ENCODE peak calls at places on chromosomes 6 and 20, in four cellular contexts. L, X, F and O are unnamed samples.

GRCh38 chr6:144335914-144336313 is 50.8 kb downstream of the UTRN start:
- DNase-seq in L (no peak), X (no peak), F (peak; percentile 31), O (no peak)

GRCh38 chr20:2114990-2115681 is 13.5 kb downstream of the STK35 start:
- DNase-seq in F (no peak), L (no peak), X (no peak), O (no peak)

GRCh38 chr6:22236626-22237414 is 60.0 kb downstream of the PRL start:
- DNase-seq in X (no peak), F (no peak), L (no peak), O (no peak)

GRCh38 chr6:150712502-150713252 is 113.0 kb downstream of the PLEKHG1 start:
- DNase-seq in X (no peak), L (no peak), F (no peak), O (no peak)

GRCh38 chr6:1082040-1082935 is 229.6 kb upstream of the FOXQ1 start:
- DNase-seq in X (no peak), L (no peak), F (no peak), O (no peak)

GRCh38 chr20:37394543-37395410 is 48.8 kb downstream of the SRC start:
- DNase-seq in F (no peak), X (no peak), L (no peak), O (peak; percentile 65)

GRCh38 chr6:144331610-144332009 is 46.5 kb downstream of the UTRN start:
- DNase-seq in L (no peak), F (no peak), X (no peak), O (no peak)

GRCh38 chr6:113082691-113083090 is 735.6 kb downstream of the RFPL4B start:
- DNase-seq in F (no peak), L (no peak), X (no peak), O (no peak)

GRCh38 chr6:22877946-22878705 is 308.8 kb downstream of the HDGFL1 start:
- DNase-seq in X (no peak), F (no peak), L (no peak), O (no peak)

GRCh38 chr20:46118481-46119020 is 437 bp downstream of the CD40 start:
- DNase-seq in F (no peak), X (no peak), L (no peak), O (no peak)

GRCh38 chr20:47785321-47785899 is at the start of gene SULF2:
- DNase-seq in X (no peak), L (peak; percentile 35), F (no peak), O (peak; percentile 53)

GRCh38 chr6:30411515-30412207 is 66.7 kb downstream of the RPP21 start:
- DNase-seq in L (no peak), X (peak; percentile 51), F (peak; percentile 56), O (peak; percentile 71)

GRCh38 chr6:155530219-155530834 is 74.7 kb upstream of the NOX3 start:
- DNase-seq in X (no peak), L (no peak), F (no peak), O (peak; percentile 28)

GRCh38 chr20:49399329-49399728 is 83.1 kb downstream of the KCNB1 start:
- DNase-seq in L (no peak), X (no peak), F (no peak), O (no peak)

GRCh38 chr20:63094767-63095499 is 88.2 kb upstream of the BHLHE23 start:
- DNase-seq in F (no peak), X (no peak), L (no peak), O (peak; percentile 3)

GRCh38 chr6:88813045-88813444 is 150.4 kb downstream of the RNGTT start:
- DNase-seq in L (no peak), F (no peak), X (no peak), O (no peak)

GRCh38 chr6:164207024-164207423 is 792.5 kb downstream of the QKI start:
- DNase-seq in L (no peak), F (no peak), X (no peak), O (no peak)
- H3K9me3 ChIP-seq in L (no peaks in the 10 kb centered on the region), F (no peaks in the 10 kb centered on the region), X (no peaks in the 10 kb centered on the region), O (no peaks in the 10 kb centered on the region)

GRCh38 chr20:62030834-62031434 is 34.7 kb downstream of the TAF4 start:
- DNase-seq in L (no peak), F (peak; percentile 41), X (no peak), O (no peak)
- H3K4me3 ChIP-seq in L (no peak overlapping the region), F (no peak overlapping the region), X (no peak overlapping the region), O (no peak overlapping the region)

GRCh38 chr20:40683221-40683893 is 5.7 kb downstream of the MAFB start:
- DNase-seq in F (no peak), X (no peak), L (peak; percentile 37), O (no peak)

GRCh38 chr20:40681684-40682083 is 7.4 kb downstream of the MAFB start:
- DNase-seq in F (no peak), X (no peak), L (no peak), O (no peak)

GRCh38 chr20:40683894-40684268 is 5.2 kb downstream of the MAFB start:
- DNase-seq in X (no peak), F (no peak), L (peak; percentile 9), O (no peak)

GRCh38 chr20:40680560-40680959 is 8.5 kb downstream of the MAFB start:
- DNase-seq in F (no peak), X (no peak), L (no peak), O (no peak)

DNA sequence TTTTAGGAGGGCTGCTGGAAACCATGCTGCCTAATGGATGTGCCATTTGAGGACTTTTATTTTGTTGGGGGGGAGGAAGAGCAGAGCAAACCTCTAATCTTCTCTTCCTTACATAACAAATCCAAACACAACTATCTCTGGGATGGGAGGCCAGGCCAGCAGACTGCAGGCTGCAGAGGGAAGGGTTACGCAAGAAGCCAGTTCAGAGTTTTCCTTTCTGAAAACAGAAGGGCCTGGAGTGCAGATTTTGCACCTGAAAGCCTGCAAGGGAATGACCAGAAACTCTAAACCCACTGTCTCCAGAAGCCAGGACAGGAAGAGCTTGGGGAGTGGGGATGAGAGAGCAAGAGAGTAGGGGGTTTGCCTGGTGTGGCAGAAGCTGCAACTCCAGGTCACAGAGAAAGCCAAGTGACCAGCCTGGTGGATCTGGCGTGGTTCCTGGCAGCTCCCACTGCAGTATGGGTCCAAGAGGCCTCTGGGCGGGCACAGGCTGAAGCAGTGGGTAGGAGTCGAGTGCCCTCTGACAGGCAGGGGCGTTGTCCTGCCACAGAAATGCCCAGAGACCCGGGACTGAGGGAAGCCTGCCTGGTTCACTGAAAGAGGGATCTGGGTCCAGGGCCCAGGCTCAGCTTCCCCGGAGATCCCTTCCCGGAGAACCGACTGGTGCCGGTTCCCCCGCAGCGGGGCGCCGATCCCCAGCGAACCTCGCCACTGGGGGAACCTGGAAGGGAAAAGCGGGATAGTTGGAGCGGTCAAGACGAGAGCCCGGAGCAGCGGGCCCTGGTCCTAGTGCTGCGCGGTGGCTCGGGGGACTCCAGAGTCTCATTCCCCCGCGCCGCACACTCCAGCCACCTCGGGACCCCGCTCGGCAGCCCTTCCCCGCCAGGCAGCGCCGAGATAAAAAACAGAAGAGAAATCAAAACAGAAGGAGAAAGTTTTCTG is 6.7 kb downstream of the MAFB start:
- DNase-seq in X (no peak), L (peak; percentile 12), F (no peak), O (no peak)
- H3K9me3 ChIP-seq in X (no peaks in the 10 kb centered on the region), L (no peaks in the 10 kb centered on the region), F (no peaks in the 10 kb centered on the region), O (no peaks in the 10 kb centered on the region)

GRCh38 chr6:12911387-12911960 is 194.9 kb downstream of the PHACTR1 start:
- DNase-seq in X (no peak), L (no peak), F (no peak), O (no peak)
- H3K4me3 ChIP-seq in X (no peak overlapping the region), L (no peak overlapping the region), F (no peak overlapping the region), O (no peak overlapping the region)